ENCODE peak calls at places on chromosomes 13 and 19, in ten cellular contexts. B is A549, Q is HCT116, Z is HepG2, J is WTC11, M is H1, V is NB4, U is GM12878, S is K562, F is SK-N-SH. X is an unnamed sample.

GRCh38 chr13:72390909-72391308 is 336.5 kb downstream of the MZT1 start:
- DNase-seq in B (no peak), Z (peak), Q (peak), F (no peak), J (no peak), S (no peak), V (no peak), M (no peak), U (no peak), X (no peak)

GRCh38 chr13:78680064-78680463 is 21.1 kb upstream of the OBI1 start:
- DNase-seq in B (no peak), V (no peak), M (no peak), Q (no peak), S (no peak), Z (no peak), J (no peak), F (no peak), U (no peak), X (no peak)

GRCh38 chr19:34179066-34179465 is 6.8 kb downstream of the LSM14A start:
- DNase-seq in F (no peak), Z (no peak), Q (no peak), S (no peak), M (no peak), V (no peak), B (no peak), U (no peak), J (no peak), X (no peak)

GRCh38 chr19:23699521-23699860 is 12.5 kb upstream of the ZNF675 start:
- DNase-seq in V (no peak), U (no peak), Z (no peak), S (no peak), M (no peak), Q (no peak), J (peak), B (no peak), F (peak), X (no peak)

GRCh38 chr19:29587518-29587986 is 18.5 kb upstream of the POP4 start:
- DNase-seq in J (no peak), V (peak), U (peak), M (no peak), F (no peak), S (no peak), Z (no peak), B (no peak), Q (no peak), X (no peak)

GRCh38 chr13:97853550-97853949 is 99.9 kb upstream of the IPO5 start:
- DNase-seq in M (no peak), Z (no peak), U (no peak), J (no peak), Q (no peak), S (no peak), B (no peak), F (no peak), V (no peak), X (no peak)

GRCh38 chr19:38831142-38831605 is 420 bp downstream of the ECH1 start:
- DNase-seq in U (no peak), M (no peak), J (peak), F (peak), S (peak), V (peak), Q (no peak), Z (peak), B (peak), X (peak)

GRCh38 chr13:114263590-114263989 is 17.8 kb upstream of the UPF3A start:
- DNase-seq in Q (no peak), V (no peak), M (no peak), Z (no peak), J (no peak), S (no peak), U (peak), B (no peak), F (no peak), X (no peak)

GRCh38 chr19:40223135-40223822 is 3.2 kb downstream of the CCNP start:
- DNase-seq in B (no peak), V (no peak), Q (no peak), F (no peak), J (peak), S (no peak), Z (no peak), U (no peak), M (peak), X (no peak)

GRCh38 chr19:1161716-1162115 is 12.4 kb downstream of the SBNO2 start:
- DNase-seq in S (peak), Z (no peak), U (no peak), J (no peak), F (no peak), M (no peak), Q (no peak), B (peak), V (peak), X (no peak)

GRCh38 chr19:10923503-10924076 is 4.8 kb downstream of the YIPF2 start:
- DNase-seq in Z (no peak), B (no peak), V (no peak), U (no peak), S (no peak), M (no peak), Q (no peak), F (no peak), J (no peak), X (no peak)

GRCh38 chr13:20161275-20161950 is 561 bp upstream of the GJA3 start:
- DNase-seq in V (peak), Q (no peak), S (no peak), U (no peak), M (no peak), Z (no peak), F (peak), B (no peak), J (no peak), X (no peak)

GRCh38 chr13:77896977-77897376 is 21.7 kb downstream of the EDNRB start:
- DNase-seq in Q (no peak), S (no peak), B (no peak), Z (no peak), U (no peak), M (no peak), J (no peak), V (no peak), F (no peak), X (peak)

GRCh38 chr19:28351761-28352160 is 861.2 kb downstream of the UQCRFS1 start:
- DNase-seq in F (no peak), Z (no peak), S (no peak), Q (no peak), M (no peak), U (no peak), B (no peak), V (no peak), J (no peak), X (no peak)

GRCh38 chr13:46846736-46847135 is 49.8 kb upstream of the ESD start:
- DNase-seq in S (no peak), Q (no peak), F (no peak), B (no peak), J (no peak), Z (no peak), M (no peak), U (no peak), V (no peak), X (no peak)
- TF ChIP-seq MAX in S (no peak), Q (no peak), F (no peak), B (no peak), J (no peak), Z (no peak), M (no peak), U (no peak), V (no peak), X (no peak)

GRCh38 chr19:13838943-13839192 is 38.1 kb upstream of the NANOS3 start:
- DNase-seq in S (peak), B (no peak), M (no peak), Q (no peak), V (peak), Z (no peak), F (peak), J (no peak), U (no peak), X (no peak)

GRCh38 chr19:13833330-13834265 is 38.4 kb downstream of the ZSWIM4 start:
- DNase-seq in V (peak), B (peak), F (peak), Z (peak), J (peak), M (no peak), U (no peak), S (peak), Q (no peak), X (peak)

GRCh38 chr19:13834308-13834790 is 39.1 kb downstream of the ZSWIM4 start:
- DNase-seq in V (no peak), Z (no peak), J (no peak), B (peak), F (no peak), Q (no peak), M (no peak), S (no peak), U (no peak), X (no peak)

GRCh38 chr19:13838071-13838942 is 38.6 kb upstream of the NANOS3 start:
- DNase-seq in S (no peak), F (no peak), J (no peak), Q (no peak), V (no peak), U (no peak), B (no peak), M (no peak), Z (no peak), X (no peak)

DNA sequence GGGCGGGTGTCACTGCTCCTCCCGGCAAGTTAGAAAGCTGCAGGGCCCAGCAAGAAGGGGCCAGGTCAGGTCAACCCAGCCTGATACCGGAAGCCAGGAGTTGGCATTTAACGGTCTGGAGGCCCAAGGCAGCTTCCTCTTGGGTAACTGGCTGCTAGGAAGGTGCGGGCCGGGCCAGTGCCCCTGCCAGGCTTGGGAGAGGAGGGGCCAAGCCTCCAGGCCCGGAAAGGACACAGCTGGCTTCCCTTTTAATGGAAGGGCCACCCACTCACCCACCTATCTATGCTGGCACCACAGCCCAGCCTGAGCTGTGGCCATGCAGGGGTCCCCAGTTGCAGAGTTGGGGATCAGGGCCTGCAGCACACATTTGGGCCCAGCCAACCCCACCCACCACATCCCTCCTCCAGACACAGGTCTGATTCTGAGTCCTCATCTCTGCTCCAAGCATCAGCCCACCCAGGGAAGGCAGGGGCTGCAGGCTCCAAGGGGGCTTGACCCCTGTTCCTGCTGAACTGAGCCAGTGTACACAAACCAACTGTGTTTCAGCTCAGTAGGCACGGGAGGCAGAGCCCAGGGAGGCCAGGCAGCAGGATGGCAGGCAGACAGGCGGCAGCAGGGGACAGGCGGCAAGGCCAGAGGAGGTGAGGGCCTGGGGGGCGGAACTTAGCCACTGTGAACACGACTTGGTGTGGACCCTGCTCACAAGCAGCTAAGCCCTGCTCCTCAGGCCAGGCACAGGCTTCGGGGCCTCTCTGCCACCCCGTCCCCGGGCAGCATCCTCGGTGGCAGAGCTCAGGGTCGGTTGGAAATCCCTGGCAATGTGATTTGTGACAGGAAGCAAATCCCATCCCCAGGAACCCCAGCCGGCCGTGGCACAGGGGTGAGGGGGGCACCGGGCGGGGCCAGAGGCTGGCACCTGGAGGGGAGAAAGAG is 40.8 kb downstream of the ZSWIM4 start:
- DNase-seq in S (no peak), U (no peak), J (no peak), B (peak), Q (no peak), V (peak), M (no peak), F (no peak), Z (no peak), X (no peak)
- TF ChIP-seq MAX in S (no peak), U (no peak), J (no peak), B (peak), Q (no peak), V (peak), M (no peak), F (no peak), Z (no peak), X (no peak)

GRCh38 chr13:63184693-63185092 is 1769.0 kb upstream of the PCDH20 start:
- DNase-seq in S (no peak), Q (peak), V (no peak), M (peak), J (peak), B (peak), U (no peak), Z (peak), F (no peak), X (no peak)
- TF ChIP-seq MAX in S (no peak), Q (no peak), V (no peak), M (peak), J (no peak), B (no peak), U (no peak), Z (no peak), F (peak), X (no peak)

DNA sequence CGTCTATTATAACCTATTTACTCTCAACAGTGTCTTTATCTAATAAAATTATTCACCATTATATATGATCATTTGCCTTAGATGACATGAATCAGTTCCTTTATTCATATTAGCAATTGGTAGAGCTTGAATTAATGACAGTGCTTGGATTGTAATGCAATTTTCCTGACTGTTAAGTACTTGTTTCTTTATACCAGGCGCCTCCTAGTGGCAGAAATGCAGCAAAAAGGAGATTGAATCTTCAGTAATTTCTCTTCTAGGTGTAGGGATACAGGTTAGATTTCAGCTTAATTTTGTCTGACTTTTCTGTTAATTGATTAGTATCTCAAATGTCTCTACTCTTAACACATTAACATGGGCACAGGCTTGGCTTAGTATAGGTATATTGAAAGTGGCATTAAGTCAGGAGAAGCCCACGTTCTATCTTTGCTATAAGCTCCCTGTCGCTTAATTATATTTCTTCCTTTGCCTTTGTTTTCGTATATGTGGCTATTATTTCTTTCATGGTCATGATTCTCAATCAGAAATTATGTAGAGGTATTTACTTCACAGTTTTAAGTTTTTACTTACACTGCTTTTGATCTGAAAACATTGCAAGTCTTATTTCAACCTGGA is 9.1 kb upstream of the LHFPL6 start:
- DNase-seq in J (peak), S (peak), Z (peak), Q (peak), M (no peak), V (peak), B (peak), F (peak), U (no peak), X (peak)
- TF ChIP-seq MAX in J (no peak), S (no peak), Z (no peak), Q (no peak), M (no peak), V (no peak), B (no peak), F (no peak), U (no peak), X (no peak)

GRCh38 chr13:75544681-75545333 is 4.8 kb upstream of the UCHL3 start:
- DNase-seq in S (no peak), B (peak), F (no peak), Z (peak), M (no peak), Q (no peak), J (no peak), U (no peak), V (peak), X (no peak)

GRCh38 chr13:75554981-75555380 is 5.4 kb downstream of the UCHL3 start:
- DNase-seq in S (no peak), J (no peak), U (no peak), V (no peak), M (no peak), F (no peak), Q (no peak), Z (no peak), B (no peak), X (no peak)

GRCh38 chr13:75549262-75550158 is at the start of gene UCHL3:
- DNase-seq in J (peak), V (peak), S (peak), F (peak), Z (peak), U (peak), M (peak), Q (peak), B (peak), X (peak)

GRCh38 chr13:75547917-75548316 is 1.7 kb upstream of the UCHL3 start:
- DNase-seq in V (no peak), Q (no peak), M (no peak), U (no peak), Z (no peak), S (no peak), B (no peak), F (no peak), J (no peak), X (no peak)

GRCh38 chr13:75550159-75550567 is 572 bp downstream of the UCHL3 start:
- DNase-seq in U (no peak), Z (peak), Q (peak), B (peak), J (no peak), M (no peak), F (peak), V (peak), S (peak), X (peak)
- TF ChIP-seq MAX in U (no peak), Z (no peak), Q (no peak), B (no peak), J (no peak), M (no peak), F (no peak), V (no peak), S (no peak), X (no peak)

DNA sequence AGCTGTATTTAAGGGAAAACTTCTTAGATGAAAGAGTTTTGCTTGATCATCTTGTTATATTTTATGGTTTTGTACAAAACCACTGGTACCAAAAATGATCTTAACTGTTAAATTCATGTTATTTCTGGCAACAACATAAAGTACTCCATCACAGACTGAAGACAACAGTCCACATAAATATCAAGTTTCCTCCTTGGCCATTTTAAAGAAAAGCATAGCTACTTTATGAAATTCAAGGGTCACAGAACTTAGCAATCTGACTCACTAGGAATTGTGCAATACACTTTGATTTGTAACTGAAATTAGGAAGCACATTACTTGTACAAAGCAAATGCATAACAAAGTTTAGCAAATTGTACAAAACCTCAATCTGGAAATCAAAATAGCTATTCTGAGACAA is 66.2 kb downstream of the TBC1D4 start:
- DNase-seq in V (peak), Z (no peak), J (no peak), U (no peak), B (no peak), M (no peak), Q (no peak), S (no peak), F (no peak), X (peak)
- TF ChIP-seq MAX in V (peak), Z (no peak), J (no peak), U (no peak), B (no peak), M (no peak), Q (no peak), S (no peak), F (no peak), X (no peak)

DNA sequence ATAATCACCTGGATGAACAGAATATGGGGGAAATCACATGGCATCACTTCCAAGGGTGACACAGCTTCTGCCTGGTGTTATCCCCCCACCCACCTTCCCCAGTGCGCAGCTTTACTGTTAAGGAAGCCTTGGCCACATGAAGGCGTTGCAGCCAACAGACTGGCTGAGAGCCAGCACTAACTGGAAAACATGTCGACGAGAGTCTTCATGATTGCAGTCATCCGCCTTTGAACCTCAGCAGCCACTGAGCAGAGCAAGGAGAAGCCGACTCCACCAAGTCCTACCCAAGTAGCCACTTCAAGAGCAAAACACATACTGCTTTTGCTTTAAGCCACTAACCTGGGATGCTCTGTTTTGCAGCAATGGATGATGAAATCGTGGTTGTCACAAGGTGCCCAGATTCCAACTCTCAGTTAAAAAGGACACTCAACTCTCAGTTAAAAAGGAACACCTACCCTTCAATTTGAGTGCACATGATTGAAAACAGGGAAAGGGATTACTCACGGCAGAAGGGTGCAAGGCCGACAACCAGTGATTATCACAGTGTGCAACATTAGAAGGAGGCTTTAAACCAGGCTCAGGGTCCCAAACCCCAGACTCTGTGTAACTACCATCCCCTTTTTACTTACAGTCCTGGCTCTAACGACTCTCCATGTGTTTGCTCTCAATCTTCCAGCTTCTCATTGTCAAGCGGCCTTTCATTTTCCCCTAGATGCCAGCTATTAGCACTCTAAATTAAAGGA is 149.1 kb downstream of the KLF12 start:
- DNase-seq in U (no peak), J (no peak), M (no peak), S (no peak), Q (no peak), F (no peak), Z (no peak), B (no peak), V (no peak), X (no peak)
- TF ChIP-seq MAX in U (no peak), J (no peak), M (no peak), S (no peak), Q (no peak), F (no peak), Z (no peak), B (no peak), V (no peak), X (no peak)

GRCh38 chr13:44125943-44126469 is 246.3 kb downstream of the LACC1 start:
- DNase-seq in B (no peak), V (no peak), Q (no peak), J (no peak), M (no peak), S (no peak), U (no peak), Z (no peak), F (no peak), X (no peak)
- TF ChIP-seq MAX in B (no peak), V (no peak), Q (no peak), J (no peak), M (no peak), S (no peak), U (no peak), Z (no peak), F (no peak), X (no peak)